ENCODE peak calls at places on chromosomes 7 and 10, in six cellular contexts. C is mesendoderm, X is SK-N-SH, Z is Peyer's patch, G is OCI-LY7, V is NCI-H774. L is an unnamed sample.

GRCh38 chr10:71494980-71495381 is 98.3 kb downstream of the CDH23 start:
- DNase-seq in G (peak), X (no peak), Z (no peak), C (no peak), V (no peak), L (no peak)

GRCh38 chr7:98452791-98453190 is 51.9 kb upstream of the BAIAP2L1 start:
- DNase-seq in Z (no peak), X (no peak), C (no peak), G (no peak), V (no peak), L (no peak)

GRCh38 chr10:68419376-68419775 is 12.3 kb upstream of the RUFY2 start:
- DNase-seq in X (no peak), G (no peak), C (no peak), V (no peak), Z (no peak), L (no peak)

GRCh38 chr10:2978111-2978510 is 89.2 kb upstream of the PFKP start:
- DNase-seq in G (peak), X (peak), C (peak), V (peak), Z (no peak), L (peak)

GRCh38 chr7:30135551-30136271 is 925 bp downstream of the MTURN start:
- DNase-seq in X (peak), V (peak), Z (peak), G (peak), C (no peak), L (peak)

GRCh38 chr7:106061301-106061979 is 50.7 kb downstream of the SYPL1 start:
- DNase-seq in G (peak), X (no peak), Z (no peak), C (no peak), V (no peak), L (no peak)

GRCh38 chr10:21506351-21506750 is 19.1 kb downstream of the SKIDA1 start:
- DNase-seq in G (no peak), V (no peak), X (no peak), C (no peak), Z (no peak), L (no peak)

GRCh38 chr10:89553064-89553734 is 17.8 kb upstream of the SLC16A12 start:
- DNase-seq in G (no peak), V (no peak), C (no peak), Z (no peak), X (no peak), L (peak)

GRCh38 chr10:131211146-131211545 is 100.4 kb downstream of the TCERG1L start:
- DNase-seq in C (no peak), Z (no peak), X (no peak), V (no peak), G (no peak), L (no peak)

GRCh38 chr7:100219271-100219737 is 445 bp upstream of the PVRIG start:
- DNase-seq in X (no peak), G (peak), V (no peak), C (no peak), Z (no peak), L (no peak)

GRCh38 chr10:76581685-76582084 is 1055.9 kb downstream of the KCNMA1 start:
- DNase-seq in V (peak), C (no peak), Z (no peak), X (no peak), G (no peak), L (no peak)

GRCh38 chr10:10870523-10871241 is 147.0 kb upstream of the CELF2 start:
- DNase-seq in Z (no peak), X (no peak), V (no peak), C (peak), G (no peak), L (no peak)

GRCh38 chr10:62597226-62597625 is 207.3 kb upstream of the ADO start:
- DNase-seq in X (no peak), G (no peak), C (no peak), Z (no peak), V (no peak), L (no peak)

GRCh38 chr7:1081931-1082401 is 5.9 kb upstream of the GPER1 start:
- DNase-seq in X (peak), V (peak), Z (no peak), G (no peak), C (no peak), L (no peak)

GRCh38 chr10:124611738-124612137 is 132.4 kb downstream of the FAM53B start:
- DNase-seq in V (no peak), G (no peak), X (no peak), C (no peak), Z (no peak), L (no peak)

GRCh38 chr7:64874114-64874513 is 29.0 kb upstream of the ZNF273 start:
- DNase-seq in Z (no peak), V (no peak), G (no peak), X (peak), C (no peak), L (no peak)

GRCh38 chr10:79939969-79940368 is 8.9 kb downstream of the SFTPD start:
- DNase-seq in X (no peak), Z (no peak), G (no peak), C (no peak), V (no peak), L (no peak)

GRCh38 chr7:94053532-94053931 is 49.4 kb upstream of the BET1 start:
- DNase-seq in C (no peak), V (no peak), X (no peak), G (no peak), Z (no peak), L (no peak)

GRCh38 chr10:4353059-4353655 is 472.9 kb upstream of the AKR1E2 start:
- DNase-seq in G (no peak), V (no peak), X (no peak), Z (no peak), C (peak), L (no peak)

GRCh38 chr10:116723428-116724281 is 18.7 kb downstream of the HSPA12A start:
- DNase-seq in Z (no peak), C (no peak), G (no peak), X (no peak), V (no peak), L (no peak)

GRCh38 chr7:80346704-80347103 is 165.2 kb downstream of the GNAT3 start:
- DNase-seq in Z (no peak), X (no peak), C (no peak), G (no peak), V (no peak), L (no peak)